ENCODE peak calls at places on chromosomes 6 and 20, in nine cellular contexts. O is stomach, H is breast epithelium, B is uterus, C is right lobe of liver, S is body of pancreas, K is heart left ventricle, N is HepG2, J is suprapubic skin. W is an unnamed sample. For H3K27me3, the result is how much of the 10 kb centered on the place peaks cover.

GRCh38 chr20:43409041-43409913 is 48.4 kb upstream of the SRSF6 start:
- DNase-seq in O (no peak), H (no peak), B (no peak), C (no peak), S (no peak), K (no peak), N (peak), J (no peak), W (no peak)

GRCh38 chr6:7242835-7243187 is 70.2 kb downstream of the SSR1 start:
- DNase-seq in O (no peak), H (no peak), B (no peak), C (no peak), S (peak), K (no peak), N (no peak), J (peak), W (no peak)

GRCh38 chr6:166987448-166987847 is 11.7 kb upstream of the CEP43 start:
- DNase-seq in O (no peak), H (no peak), B (no peak), C (no peak), S (no peak), K (no peak), N (peak), J (no peak), W (no peak)

GRCh38 chr6:13409991-13410390 is 77.4 kb downstream of the GFOD1 start:
- DNase-seq in O (no peak), H (no peak), B (no peak), C (no peak), S (no peak), K (no peak), N (no peak), J (no peak), W (no peak)

GRCh38 chr20:20953738-20954657 is 152.2 kb downstream of the LINC00237 start:
- DNase-seq in O (no peak), H (no peak), B (no peak), C (no peak), S (no peak), K (no peak), N (no peak), J (no peak), W (no peak)

GRCh38 chr6:115934145-115934544 is 126.5 kb downstream of the FRK start:
- DNase-seq in O (no peak), H (no peak), B (no peak), C (no peak), S (no peak), K (no peak), N (no peak), J (no peak), W (no peak)

GRCh38 chr20:46308258-46309157 is at the start of gene CDH22:
- DNase-seq in O (peak), H (no peak), B (no peak), C (peak), S (peak), K (peak), N (peak), J (no peak), W (peak)

GRCh38 chr6:31170987-31171671 is 647 bp upstream of the POU5F1 start:
- DNase-seq in O (no peak), H (no peak), B (no peak), C (no peak), S (no peak), K (no peak), N (no peak), J (no peak), W (no peak)

GRCh38 chr6:137155830-137156229 is 17.6 kb downstream of the IL22RA2 start:
- DNase-seq in O (no peak), H (no peak), B (no peak), C (no peak), S (no peak), K (no peak), N (no peak), J (no peak), W (no peak)

GRCh38 chr6:34517461-34517868 is 38.7 kb downstream of the SPDEF start:
- DNase-seq in O (no peak), H (no peak), B (no peak), C (no peak), S (no peak), K (no peak), N (no peak), J (peak), W (no peak)

GRCh38 chr20:50915424-50915823 is 15.8 kb downstream of the ADNP start:
- DNase-seq in O (no peak), H (no peak), B (no peak), C (no peak), S (no peak), K (no peak), N (no peak), J (no peak), W (no peak)

GRCh38 chr6:10567256-10568041 is 46.3 kb downstream of the GCNT2 start:
- DNase-seq in O (no peak), H (no peak), B (no peak), C (no peak), S (no peak), K (no peak), N (peak), J (no peak), W (no peak)

GRCh38 chr20:60055740-60056139 is 97.5 kb downstream of the CDH26 start:
- DNase-seq in O (peak), H (no peak), B (no peak), C (peak), S (no peak), K (peak), N (no peak), J (peak), W (peak)

GRCh38 chr6:20946037-20946436 is 411.8 kb downstream of the CDKAL1 start:
- DNase-seq in O (no peak), H (no peak), B (no peak), C (no peak), S (no peak), K (no peak), N (peak), J (no peak), W (no peak)

GRCh38 chr6:46062991-46063390 is 47.3 kb upstream of the CLIC5 start:
- DNase-seq in O (no peak), H (no peak), B (no peak), C (no peak), S (no peak), K (no peak), N (no peak), J (no peak), W (no peak)

GRCh38 chr6:17469006-17469972 is 75.9 kb downstream of the CAP2 start:
- DNase-seq in O (no peak), H (no peak), B (no peak), C (no peak), S (no peak), K (no peak), N (no peak), J (no peak), W (no peak)

GRCh38 chr20:18802012-18802634 is 11.5 kb upstream of the SCP2D1 start:
- DNase-seq in O (no peak), H (no peak), B (no peak), C (no peak), S (no peak), K (no peak), N (no peak), J (no peak), W (no peak)

GRCh38 chr6:53159558-53159957 is 10.9 kb upstream of the GCM1 start:
- DNase-seq in O (no peak), H (no peak), B (no peak), C (no peak), S (no peak), K (no peak), N (peak), J (no peak), W (no peak)

GRCh38 chr6:818191-818590 is 125.3 kb upstream of the EXOC2 start:
- DNase-seq in O (no peak), H (no peak), B (no peak), C (no peak), S (no peak), K (no peak), N (no peak), J (no peak), W (no peak)

GRCh38 chr6:135568366-135568765 is 70.8 kb upstream of the AHI1 start:
- DNase-seq in O (peak), H (no peak), B (peak), C (peak), S (peak), K (peak), N (no peak), J (no peak), W (peak)

GRCh38 chr6:7194657-7195056 is 86.9 kb downstream of the RREB1 start:
- DNase-seq in O (no peak), H (no peak), B (no peak), C (no peak), S (no peak), K (no peak), N (no peak), J (no peak), W (no peak)

GRCh38 chr6:42030585-42031506 is 19.5 kb upstream of the TAF8 start:
- DNase-seq in O (no peak), H (no peak), B (no peak), C (no peak), S (no peak), K (peak), N (no peak), J (no peak), W (no peak)

GRCh38 chr6:136625293-136625692 is 75.1 kb upstream of the MAP7 start:
- DNase-seq in O (no peak), H (no peak), B (no peak), C (no peak), S (no peak), K (no peak), N (no peak), J (no peak), W (no peak)

GRCh38 chr20:32585011-32585518 is at the start of gene NOL4L:
- DNase-seq in O (peak), H (no peak), B (no peak), C (no peak), S (peak), K (no peak), N (no peak), J (no peak), W (peak)

GRCh38 chr6:2522521-2522920 is 228.2 kb downstream of the MYLK4 start:
- DNase-seq in O (no peak), H (no peak), B (no peak), C (no peak), S (no peak), K (no peak), N (no peak), J (no peak), W (no peak)

GRCh38 chr20:44642203-44643153 is 9.0 kb downstream of the ADA start:
- DNase-seq in O (peak), H (peak), B (peak), C (peak), S (peak), K (peak), N (peak), J (no peak), W (peak)

GRCh38 chr6:80181352-80182081 is 75.0 kb downstream of the BCKDHB start:
- DNase-seq in O (no peak), H (no peak), B (no peak), C (no peak), S (no peak), K (no peak), N (no peak), J (no peak), W (no peak)

GRCh38 chr6:138441965-138442364 is 37.9 kb downstream of the HEBP2 start:
- DNase-seq in O (no peak), H (no peak), B (no peak), C (no peak), S (no peak), K (no peak), N (no peak), J (no peak), W (no peak)

GRCh38 chr6:44211284-44211683 is 5.4 kb upstream of the MYMX start:
- DNase-seq in O (no peak), H (no peak), B (no peak), C (no peak), S (no peak), K (no peak), N (no peak), J (no peak), W (no peak)

GRCh38 chr6:109687271-109687721 is 3.7 kb downstream of the AK9 start:
- DNase-seq in O (no peak), H (no peak), B (no peak), C (no peak), S (no peak), K (no peak), N (no peak), J (no peak), W (peak)

DNA sequence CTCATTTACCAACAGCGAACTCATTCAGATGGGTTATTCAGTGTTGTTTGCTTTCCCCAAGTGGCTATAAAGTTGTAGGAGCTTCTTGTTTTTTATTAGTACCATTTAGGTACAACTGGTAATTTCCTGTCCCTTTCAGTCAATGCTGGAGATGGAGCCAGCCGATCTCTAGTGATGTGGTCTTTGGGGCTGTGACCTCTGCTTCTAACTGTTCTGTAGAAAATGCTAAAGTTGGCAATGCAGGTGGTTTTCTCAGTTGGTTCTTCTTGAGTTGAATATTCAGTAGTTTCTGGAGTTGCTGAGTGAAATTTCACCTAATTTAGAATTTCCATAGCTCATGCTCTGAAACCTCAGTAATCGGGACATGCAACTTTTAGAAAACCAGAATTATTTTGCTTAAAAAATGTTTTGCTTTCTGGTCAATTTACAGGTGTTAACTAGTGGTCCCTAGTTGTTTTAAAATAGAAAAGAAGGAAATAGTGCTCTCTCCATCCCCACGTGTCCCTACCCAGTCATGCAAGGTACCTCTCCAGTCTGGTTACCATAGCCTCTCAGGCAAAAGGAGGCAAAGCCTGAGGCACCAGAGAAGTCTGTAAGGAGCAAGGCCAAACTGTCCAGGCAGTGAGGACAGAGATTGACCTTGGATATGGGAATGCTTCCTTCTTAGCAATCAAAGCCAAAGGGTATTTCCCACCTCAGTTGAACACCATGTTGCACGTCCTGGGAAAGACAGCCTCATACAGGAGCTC is 27.3 kb upstream of the GABRR1 start:
- DNase-seq in O (no peak), H (no peak), B (no peak), C (no peak), S (no peak), K (no peak), N (no peak), J (no peak), W (no peak)
- H3K4me3 ChIP-seq in O (no peak), H (no peak), B (no peak), C (no peak), S (no peak), K (no peak), N (no peak), J (no peak), W (no peak)

GRCh38 chr6:154690857-154691256 is 42.4 kb upstream of the SCAF8 start:
- DNase-seq in O (no peak), H (no peak), B (no peak), C (no peak), S (no peak), K (no peak), N (no peak), J (no peak), W (no peak)
- TF ChIP-seq POLR2A in O (no peak), H (no peak), B (no peak), C (no peak), S (no peak), K (no peak), N (no peak), J (no peak), W (no peak)

GRCh38 chr20:3731944-3732326 is 550 bp upstream of the HSPA12B start:
- DNase-seq in O (no peak), H (no peak), B (no peak), C (no peak), S (no peak), K (no peak), N (no peak), J (no peak), W (no peak)
- H3K27me3 ChIP-seq in O (half or more), H (under half), B (under half), C (under half), S (under half), K (under half), N (half or more), J (under half), W (under half)

GRCh38 chr20:15913661-15914060 is 659.6 kb downstream of the KIF16B start:
- DNase-seq in O (no peak), H (no peak), B (no peak), C (no peak), S (no peak), K (no peak), N (no peak), J (no peak), W (no peak)
- H3K4me3 ChIP-seq in O (no peak), H (no peak), B (no peak), C (no peak), S (no peak), K (no peak), N (no peak), J (no peak), W (no peak)

GRCh38 chr6:111483736-111484654 is 977 bp upstream of the REV3L start:
- DNase-seq in O (peak), H (peak), B (peak), C (peak), S (peak), K (peak), N (peak), J (peak), W (peak)
- TF ChIP-seq POLR2A in O (no peak), H (peak), B (peak), C (peak), S (peak), K (peak), N (peak), J (no peak), W (peak)

GRCh38 chr6:164532546-164533362 is 776.7 kb downstream of the C6orf118 start:
- DNase-seq in O (no peak), H (no peak), B (no peak), C (no peak), S (no peak), K (no peak), N (no peak), J (no peak), W (no peak)
- H3K27me3 ChIP-seq in O (under half), H (under half), B (under half), C (under half), S (under half), K (under half), N (under half), J (under half), W (under half)

GRCh38 chr20:25033941-25034335 is 24.0 kb downstream of the ACSS1 start:
- DNase-seq in O (no peak), H (no peak), B (peak), C (no peak), S (no peak), K (no peak), N (no peak), J (no peak), W (no peak)

GRCh38 chr20:25032065-25032477 is 25.9 kb downstream of the ACSS1 start:
- DNase-seq in O (no peak), H (no peak), B (no peak), C (no peak), S (no peak), K (no peak), N (no peak), J (no peak), W (no peak)

GRCh38 chr20:25033250-25033940 is 24.5 kb downstream of the ACSS1 start:
- DNase-seq in O (no peak), H (no peak), B (no peak), C (no peak), S (no peak), K (no peak), N (no peak), J (no peak), W (no peak)

GRCh38 chr20:25031241-25031640 is 26.7 kb downstream of the ACSS1 start:
- DNase-seq in O (no peak), H (no peak), B (no peak), C (no peak), S (no peak), K (no peak), N (no peak), J (no peak), W (no peak)

DNA sequence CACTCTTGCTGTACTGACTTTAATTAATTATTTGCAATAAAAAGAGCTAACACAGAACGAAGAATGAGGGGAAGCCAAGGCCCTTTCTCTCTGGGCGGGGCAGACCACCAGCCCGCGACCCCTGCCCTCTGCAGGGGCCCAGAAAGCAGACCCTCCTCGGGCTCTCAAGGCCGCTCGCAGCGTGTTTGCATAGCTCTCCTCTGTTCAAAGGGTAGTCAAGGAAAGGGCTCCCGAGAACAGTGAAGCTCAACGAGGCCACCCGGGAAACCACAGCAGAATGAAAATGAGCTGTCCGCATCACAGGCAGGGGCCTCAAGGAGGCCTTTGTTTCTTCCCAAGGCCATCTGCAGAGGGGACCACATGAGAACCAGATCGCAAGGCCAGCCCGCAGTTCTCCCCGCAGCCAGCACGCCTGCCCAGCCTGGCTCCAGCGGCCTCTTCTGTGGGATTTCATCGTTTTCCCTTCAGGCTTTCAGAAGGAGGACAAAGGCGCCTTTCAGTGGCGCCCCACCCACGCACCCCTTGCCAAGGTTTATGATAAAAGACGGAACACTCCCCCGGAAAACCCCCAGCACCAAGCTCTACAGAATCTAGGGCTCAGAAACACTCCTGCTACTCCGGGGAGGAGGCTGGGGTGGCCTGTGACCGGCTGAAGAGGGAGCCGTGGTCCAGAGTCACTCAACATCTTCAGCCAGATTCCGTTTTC is 25.3 kb downstream of the ACSS1 start:
- DNase-seq in O (peak), H (no peak), B (peak), C (no peak), S (peak), K (peak), N (peak), J (no peak), W (no peak)
- H3K4me3 ChIP-seq in O (no peak), H (no peak), B (no peak), C (no peak), S (no peak), K (peak), N (peak), J (no peak), W (no peak)